ENCODE peak calls at places on chromosomes 7 and 10, in seven cellular contexts. N is ascending aorta, P is dorsolateral prefrontal cortex, X is transverse colon, H is Peyer's patch, D is kidney, C is heart left ventricle. F is an unnamed sample.

GRCh38 chr10:117226813-117227451 is 14.0 kb upstream of the SLC18A2 start:
- DNase-seq in N (no peak), P (no peak), X (peak; percentile 25), H (no peak), D (no peak), C (no peak), F (no peak)

GRCh38 chr10:117419921-117420320 is 44.7 kb upstream of the PDZD8 start:
- DNase-seq in N (no peak), P (no peak), X (no peak), H (no peak), D (no peak), C (no peak), F (no peak)

GRCh38 chr7:18541189-18541870 is 45.8 kb downstream of the HDAC9 start:
- DNase-seq in N (peak; percentile 87), P (peak; percentile 66), X (no peak), H (no peak), D (peak; percentile 84), C (peak; percentile 73), F (no peak)

GRCh38 chr7:95718556-95719410 is 53.6 kb upstream of the DYNC1I1 start:
- DNase-seq in N (no peak), P (no peak), X (no peak), H (no peak), D (no peak), C (no peak), F (no peak)

GRCh38 chr10:99339563-99340047 is 10.4 kb downstream of the CNNM1 start:
- DNase-seq in N (no peak), P (no peak), X (no peak), H (no peak), D (no peak), C (no peak), F (no peak)

GRCh38 chr7:50197547-50197946 is 104.5 kb upstream of the ZPBP start:
- DNase-seq in N (no peak), P (no peak), X (no peak), H (no peak), D (peak; percentile 65), C (no peak), F (no peak)

GRCh38 chr10:119252051-119252465 is 44.7 kb downstream of the GRK5 start:
- DNase-seq in N (no peak), P (peak; percentile 11), X (no peak), H (no peak), D (no peak), C (peak; percentile 65), F (no peak)

GRCh38 chr7:130740617-130741016 is 6.6 kb upstream of the KLF14 start:
- DNase-seq in N (no peak), P (no peak), X (no peak), H (no peak), D (no peak), C (no peak), F (no peak)

GRCh38 chr10:110076559-110077318 is 69.0 kb downstream of the ADD3 start:
- DNase-seq in N (peak; percentile 66), P (no peak), X (peak; percentile 51), H (peak; percentile 64), D (no peak), C (peak; percentile 44), F (peak; percentile 59)

GRCh38 chr10:68023292-68023691 is 51.8 kb downstream of the HERC4 start:
- DNase-seq in N (no peak), P (no peak), X (no peak), H (no peak), D (no peak), C (no peak), F (no peak)

GRCh38 chr7:134693256-134693655 is 46.6 kb downstream of the BPGM start:
- DNase-seq in N (peak; percentile 94), P (no peak), X (no peak), H (no peak), D (no peak), C (no peak), F (no peak)

GRCh38 chr10:103667390-103667789 is 173.9 kb downstream of the NEURL1 start:
- DNase-seq in N (no peak), P (no peak), X (peak; percentile 26), H (no peak), D (no peak), C (peak; percentile 78), F (no peak)

GRCh38 chr10:103669243-103669929 is 175.9 kb downstream of the NEURL1 start:
- DNase-seq in N (no peak), P (no peak), X (no peak), H (no peak), D (no peak), C (no peak), F (no peak)

GRCh38 chr10:103666751-103667150 is 173.2 kb downstream of the NEURL1 start:
- DNase-seq in N (no peak), P (no peak), X (no peak), H (no peak), D (no peak), C (no peak), F (no peak)

GRCh38 chr10:103669944-103670343 is 176.4 kb downstream of the NEURL1 start:
- DNase-seq in N (no peak), P (no peak), X (no peak), H (no peak), D (no peak), C (no peak), F (no peak)

DNA sequence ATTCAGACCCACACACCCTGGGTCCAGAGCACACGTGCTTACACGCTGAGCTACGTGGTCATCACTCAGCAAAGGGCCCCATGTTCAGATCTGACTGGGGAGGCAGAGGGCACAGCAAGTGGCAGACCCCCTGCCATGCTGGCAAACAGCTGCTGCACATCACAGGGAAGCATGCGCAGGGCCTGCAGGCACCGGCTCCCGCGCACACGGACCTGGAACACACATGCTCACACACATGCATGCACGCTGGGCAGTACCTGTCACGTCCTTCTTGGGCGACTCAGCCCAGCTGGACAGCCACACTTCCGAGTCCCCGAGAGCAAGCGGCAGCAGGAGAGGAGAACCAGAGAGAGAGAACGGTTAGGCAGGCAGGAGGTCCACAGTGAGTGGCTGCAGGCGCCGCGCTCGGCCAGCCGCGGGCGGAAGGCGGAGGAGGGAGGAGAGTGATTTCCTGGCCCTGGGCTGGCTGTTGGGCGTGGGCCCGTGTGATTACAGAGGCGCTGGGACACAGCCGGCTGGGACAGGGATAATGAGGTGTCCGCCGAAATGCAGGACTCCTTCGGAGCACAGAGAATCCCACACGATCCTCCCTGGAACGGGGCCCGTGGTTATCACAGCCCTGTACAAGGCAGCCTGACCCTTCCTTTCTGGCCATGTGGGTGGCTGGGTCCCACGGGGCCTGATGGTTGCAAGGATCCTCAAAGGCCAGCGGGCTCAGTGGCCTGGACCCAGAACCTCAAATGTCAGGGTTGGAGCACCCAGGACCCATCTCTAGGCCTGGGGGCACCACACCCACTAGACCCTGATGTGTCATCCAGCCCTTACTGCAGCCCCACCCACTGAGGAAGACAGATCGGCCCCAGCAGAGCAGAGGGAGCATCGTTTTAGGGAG is 175.1 kb downstream of the NEURL1 start:
- DNase-seq in N (peak; percentile 83), P (peak; percentile 60), X (peak; percentile 51), H (peak; percentile 71), D (peak; percentile 93), C (peak; percentile 90), F (peak; percentile 77)
- H3K27ac ChIP-seq in N (no peak overlapping the region), P (peak overlapping the region; percentile 49), X (peak overlapping the region; percentile 67), H (no peak overlapping the region), D (no peak overlapping the region), C (peak overlapping the region; percentile 66), F (peak overlapping the region; percentile 80)

DNA sequence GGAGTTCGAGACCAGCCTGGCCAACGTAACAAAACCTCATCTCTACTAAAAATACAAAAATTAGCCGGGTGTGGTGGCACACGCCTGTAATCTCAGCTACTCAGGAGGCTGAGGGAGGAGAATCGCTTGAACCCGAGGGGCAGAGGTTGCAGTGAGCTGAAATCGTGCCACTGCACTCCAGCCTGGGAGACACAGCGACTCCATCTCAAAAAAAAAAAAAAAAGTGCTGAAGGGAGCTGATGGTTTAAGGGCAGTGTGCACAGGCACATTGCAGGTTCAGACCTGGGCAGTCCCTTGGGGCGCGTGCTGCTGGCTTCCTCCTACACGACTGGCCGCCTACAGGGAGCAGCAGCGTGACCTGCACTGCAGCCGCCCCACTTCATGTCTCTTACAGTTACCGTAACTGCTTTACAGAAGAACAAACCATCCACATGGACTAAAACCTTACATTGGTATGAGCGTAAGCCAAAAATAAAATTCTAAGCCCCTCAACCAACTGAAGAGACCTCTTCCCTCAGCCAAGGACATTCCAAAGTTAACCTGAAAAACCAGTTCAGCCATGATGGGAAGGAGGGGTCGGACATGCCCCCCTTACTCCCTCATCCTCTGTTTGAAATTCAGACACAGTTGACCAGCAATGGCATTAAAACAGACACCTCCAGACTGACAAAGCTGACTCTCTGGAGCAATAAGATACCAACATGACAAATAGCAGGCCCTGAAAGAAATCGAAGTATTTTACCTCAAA is 262.2 kb downstream of the ZMYND11 start:
- DNase-seq in N (no peak), P (no peak), X (no peak), H (no peak), D (peak; percentile 73), C (no peak), F (no peak)
- H3K4me3 ChIP-seq in N (no peak overlapping the region), P (no peak overlapping the region), X (no peak overlapping the region), H (no peak overlapping the region), D (no peak overlapping the region), C (no peak overlapping the region), F (no peak overlapping the region)

DNA sequence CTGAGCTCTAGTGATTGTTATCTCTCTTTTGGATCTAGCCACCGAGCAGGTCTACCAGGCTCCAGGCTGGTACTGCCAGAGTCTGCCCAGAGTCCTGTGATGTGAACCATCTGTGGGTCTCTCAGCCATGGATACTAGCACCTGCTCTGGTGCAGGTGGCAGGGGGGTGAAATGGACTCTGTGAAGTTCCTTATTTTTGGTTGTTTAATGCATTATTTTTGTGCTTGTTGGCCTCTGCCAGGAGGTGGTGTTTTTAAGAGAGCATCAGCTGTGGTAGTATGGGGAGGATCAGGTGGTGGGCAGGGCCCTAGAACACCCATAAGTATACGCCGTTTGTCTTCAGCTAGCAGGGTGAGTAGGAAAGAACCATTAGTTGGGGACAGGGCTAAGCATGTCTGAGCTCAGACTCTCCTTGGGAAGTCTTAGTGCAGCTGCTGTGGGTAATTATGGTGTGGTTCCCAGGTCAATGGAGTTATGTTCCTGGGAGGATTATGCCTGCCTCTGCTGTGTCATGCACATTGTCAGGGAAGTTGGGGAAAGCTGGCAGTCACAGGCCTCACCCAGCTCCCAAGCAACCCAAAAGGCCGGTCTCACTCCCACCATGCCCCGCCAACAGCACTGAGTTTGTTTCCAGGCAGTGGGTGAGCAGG is 81.8 kb downstream of the NPSR1 start:
- DNase-seq in N (no peak), P (no peak), X (no peak), H (no peak), D (no peak), C (no peak), F (no peak)
- H3K27ac ChIP-seq in N (no peak overlapping the region), P (no peak overlapping the region), X (no peak overlapping the region), H (no peak overlapping the region), D (no peak overlapping the region), C (no peak overlapping the region), F (no peak overlapping the region)

GRCh38 chr10:93751074-93751572 is 6.6 kb upstream of the LGI1 start:
- DNase-seq in N (no peak), P (no peak), X (no peak), H (no peak), D (no peak), C (no peak), F (no peak)

GRCh38 chr10:93753621-93754250 is 4.0 kb upstream of the LGI1 start:
- DNase-seq in N (no peak), P (no peak), X (no peak), H (no peak), D (no peak), C (no peak), F (no peak)

GRCh38 chr10:93752761-93753160 is 5.0 kb upstream of the LGI1 start:
- DNase-seq in N (no peak), P (no peak), X (no peak), H (no peak), D (no peak), C (no peak), F (no peak)

GRCh38 chr10:93749218-93749799 is 8.4 kb upstream of the LGI1 start:
- DNase-seq in N (no peak), P (no peak), X (peak; percentile 28), H (peak; percentile 59), D (no peak), C (no peak), F (no peak)

GRCh38 chr10:93751832-93752231 is 5.9 kb upstream of the LGI1 start:
- DNase-seq in N (no peak), P (peak; percentile 68), X (peak; percentile 17), H (peak; percentile 58), D (no peak), C (no peak), F (no peak)
- H3K4me3 ChIP-seq in N (peak overlapping the region; percentile 6), P (peak overlapping the region; percentile 39), X (no peak overlapping the region), H (peak overlapping the region; percentile 25), D (peak overlapping the region; percentile 35), C (peak overlapping the region; percentile 23), F (no peak overlapping the region)

F was measured in lung.